ENCODE peak calls at places on chromosomes 2 and 18, in nine cellular contexts. One of them, this sample, is unnamed.

GRCh38 chr18:9771261-9771976 is 63.3 kb downstream of the RAB31 start:
- DNase-seq in posterior vena cava: peak; percentile 95
- DNase-seq in kidney glomerular epithelial cell: peak; percentile 60
- DNase-seq in B cell: peak; percentile 64
- DNase-seq in CD8-positive, alpha-beta memory T cell: no peak
- DNase-seq in AG10803: peak; percentile 66
- DNase-seq in LoVo: peak; percentile 83
- DNase-seq in GM03348: peak; percentile 82
- DNase-seq in stimulated activated naive CD4-positive, alpha-beta T cell: peak; percentile 3
- DNase-seq in this sample: peak; percentile 93

GRCh38 chr2:194203898-194204297 is 1453.1 kb upstream of the SLC39A10 start:
- DNase-seq in LoVo: no peak
- DNase-seq in CD8-positive, alpha-beta memory T cell: no peak
- DNase-seq in AG10803: no peak
- DNase-seq in stimulated activated naive CD4-positive, alpha-beta T cell: no peak
- DNase-seq in posterior vena cava: no peak
- DNase-seq in GM03348: no peak
- DNase-seq in B cell: no peak
- DNase-seq in kidney glomerular epithelial cell: no peak
- DNase-seq in this sample: no peak

GRCh38 chr2:158970522-158970855 is 2.0 kb downstream of the TANC1 start:
- DNase-seq in AG10803: no peak
- DNase-seq in GM03348: peak; percentile 11
- DNase-seq in LoVo: peak; percentile 6
- DNase-seq in posterior vena cava: no peak
- DNase-seq in CD8-positive, alpha-beta memory T cell: no peak
- DNase-seq in stimulated activated naive CD4-positive, alpha-beta T cell: no peak
- DNase-seq in kidney glomerular epithelial cell: no peak
- DNase-seq in B cell: no peak
- DNase-seq in this sample: no peak

GRCh38 chr2:17000083-17000482 is 334.4 kb upstream of the CYRIA start:
- DNase-seq in CD8-positive, alpha-beta memory T cell: no peak
- DNase-seq in LoVo: no peak
- DNase-seq in posterior vena cava: no peak
- DNase-seq in stimulated activated naive CD4-positive, alpha-beta T cell: no peak
- DNase-seq in GM03348: no peak
- DNase-seq in kidney glomerular epithelial cell: no peak
- DNase-seq in B cell: no peak
- DNase-seq in AG10803: no peak
- DNase-seq in this sample: no peak

GRCh38 chr2:38711558-38711957 is 39.6 kb downstream of the SRSF7 start:
- DNase-seq in stimulated activated naive CD4-positive, alpha-beta T cell: no peak
- DNase-seq in B cell: no peak
- DNase-seq in GM03348: no peak
- DNase-seq in LoVo: no peak
- DNase-seq in CD8-positive, alpha-beta memory T cell: no peak
- DNase-seq in posterior vena cava: no peak
- DNase-seq in kidney glomerular epithelial cell: no peak
- DNase-seq in AG10803: no peak
- DNase-seq in this sample: no peak

GRCh38 chr2:96146151-96146880 is 1.1 kb upstream of the DUSP2 start:
- DNase-seq in kidney glomerular epithelial cell: no peak
- DNase-seq in CD8-positive, alpha-beta memory T cell: peak; percentile 99
- DNase-seq in AG10803: no peak
- DNase-seq in posterior vena cava: peak; percentile 92
- DNase-seq in B cell: peak; percentile 91
- DNase-seq in stimulated activated naive CD4-positive, alpha-beta T cell: peak; percentile 94
- DNase-seq in LoVo: no peak
- DNase-seq in GM03348: no peak
- DNase-seq in this sample: peak; percentile 78

GRCh38 chr18:8858888-8859511 is 153.6 kb downstream of the MTCL1 start:
- DNase-seq in B cell: no peak
- DNase-seq in CD8-positive, alpha-beta memory T cell: no peak
- DNase-seq in posterior vena cava: no peak
- DNase-seq in LoVo: peak; percentile 14
- DNase-seq in kidney glomerular epithelial cell: peak; percentile 62
- DNase-seq in stimulated activated naive CD4-positive, alpha-beta T cell: no peak
- DNase-seq in AG10803: peak; percentile 97
- DNase-seq in GM03348: peak; percentile 90
- DNase-seq in this sample: no peak

GRCh38 chr2:183292028-183292427 is 167.8 kb downstream of the NUP35 start:
- DNase-seq in AG10803: no peak
- DNase-seq in B cell: no peak
- DNase-seq in LoVo: no peak
- DNase-seq in CD8-positive, alpha-beta memory T cell: no peak
- DNase-seq in posterior vena cava: no peak
- DNase-seq in GM03348: no peak
- DNase-seq in kidney glomerular epithelial cell: no peak
- DNase-seq in stimulated activated naive CD4-positive, alpha-beta T cell: no peak
- DNase-seq in this sample: no peak

GRCh38 chr2:27086722-27087446 is at the start of gene KHK:
- DNase-seq in posterior vena cava: no peak
- DNase-seq in B cell: peak; percentile 57
- DNase-seq in LoVo: peak; percentile 45
- DNase-seq in GM03348: peak; percentile 27
- DNase-seq in stimulated activated naive CD4-positive, alpha-beta T cell: no peak
- DNase-seq in kidney glomerular epithelial cell: no peak
- DNase-seq in AG10803: no peak
- DNase-seq in CD8-positive, alpha-beta memory T cell: no peak
- DNase-seq in this sample: peak; percentile 69

GRCh38 chr2:61970807-61971556 is 65.5 kb downstream of the COMMD1 start:
- DNase-seq in stimulated activated naive CD4-positive, alpha-beta T cell: no peak
- DNase-seq in LoVo: no peak
- DNase-seq in AG10803: no peak
- DNase-seq in CD8-positive, alpha-beta memory T cell: no peak
- DNase-seq in B cell: no peak
- DNase-seq in posterior vena cava: no peak
- DNase-seq in GM03348: no peak
- DNase-seq in kidney glomerular epithelial cell: peak; percentile 77
- DNase-seq in this sample: no peak

GRCh38 chr18:22975508-22975907 is 42.4 kb downstream of the RBBP8 start:
- DNase-seq in GM03348: no peak
- DNase-seq in CD8-positive, alpha-beta memory T cell: no peak
- DNase-seq in AG10803: no peak
- DNase-seq in posterior vena cava: no peak
- DNase-seq in B cell: no peak
- DNase-seq in LoVo: no peak
- DNase-seq in stimulated activated naive CD4-positive, alpha-beta T cell: no peak
- DNase-seq in kidney glomerular epithelial cell: no peak
- DNase-seq in this sample: no peak

GRCh38 chr2:232322560-232323327 is 55.8 kb upstream of the ALPP start:
- DNase-seq in B cell: no peak
- DNase-seq in posterior vena cava: no peak
- DNase-seq in stimulated activated naive CD4-positive, alpha-beta T cell: peak; percentile 30
- DNase-seq in GM03348: no peak
- DNase-seq in AG10803: no peak
- DNase-seq in kidney glomerular epithelial cell: no peak
- DNase-seq in LoVo: no peak
- DNase-seq in CD8-positive, alpha-beta memory T cell: peak; percentile 40
- DNase-seq in this sample: no peak

GRCh38 chr18:8329186-8329771 is 280.0 kb upstream of the RAB12 start:
- DNase-seq in posterior vena cava: no peak
- DNase-seq in AG10803: peak; percentile 17
- DNase-seq in CD8-positive, alpha-beta memory T cell: no peak
- DNase-seq in LoVo: peak; percentile 7
- DNase-seq in B cell: no peak
- DNase-seq in kidney glomerular epithelial cell: no peak
- DNase-seq in stimulated activated naive CD4-positive, alpha-beta T cell: no peak
- DNase-seq in GM03348: no peak
- DNase-seq in this sample: no peak

GRCh38 chr18:3345885-3346284 is 84.0 kb downstream of the MYL12B start:
- DNase-seq in posterior vena cava: no peak
- DNase-seq in stimulated activated naive CD4-positive, alpha-beta T cell: no peak
- DNase-seq in kidney glomerular epithelial cell: no peak
- DNase-seq in LoVo: no peak
- DNase-seq in B cell: no peak
- DNase-seq in CD8-positive, alpha-beta memory T cell: no peak
- DNase-seq in AG10803: no peak
- DNase-seq in GM03348: peak; percentile 20
- DNase-seq in this sample: no peak

GRCh38 chr2:188811522-188811921 is 162.7 kb upstream of the COL3A1 start:
- DNase-seq in GM03348: peak; percentile 45
- DNase-seq in B cell: no peak
- DNase-seq in kidney glomerular epithelial cell: no peak
- DNase-seq in CD8-positive, alpha-beta memory T cell: no peak
- DNase-seq in posterior vena cava: no peak
- DNase-seq in stimulated activated naive CD4-positive, alpha-beta T cell: no peak
- DNase-seq in AG10803: peak; percentile 76
- DNase-seq in LoVo: no peak
- DNase-seq in this sample: peak; percentile 2

GRCh38 chr2:74567862-74568261 is 13.3 kb downstream of the DOK1 start:
- DNase-seq in LoVo: no peak
- DNase-seq in GM03348: peak; percentile 67
- DNase-seq in stimulated activated naive CD4-positive, alpha-beta T cell: no peak
- DNase-seq in kidney glomerular epithelial cell: peak; percentile 47
- DNase-seq in AG10803: peak; percentile 97
- DNase-seq in posterior vena cava: no peak
- DNase-seq in CD8-positive, alpha-beta memory T cell: no peak
- DNase-seq in B cell: no peak
- DNase-seq in this sample: no peak

GRCh38 chr18:36127866-36128845 is 984 bp downstream of the SLC39A6 start:
- DNase-seq in AG10803: peak; percentile 23
- DNase-seq in posterior vena cava: no peak
- DNase-seq in kidney glomerular epithelial cell: no peak
- DNase-seq in B cell: no peak
- DNase-seq in GM03348: peak; percentile 58
- DNase-seq in stimulated activated naive CD4-positive, alpha-beta T cell: no peak
- DNase-seq in CD8-positive, alpha-beta memory T cell: no peak
- DNase-seq in LoVo: peak; percentile 4
- DNase-seq in this sample: peak; percentile 35

GRCh38 chr18:69580107-69580506 is 179.4 kb downstream of the DOK6 start:
- DNase-seq in LoVo: no peak
- DNase-seq in AG10803: peak; percentile 49
- DNase-seq in B cell: no peak
- DNase-seq in stimulated activated naive CD4-positive, alpha-beta T cell: peak; percentile 8
- DNase-seq in kidney glomerular epithelial cell: no peak
- DNase-seq in posterior vena cava: no peak
- DNase-seq in CD8-positive, alpha-beta memory T cell: no peak
- DNase-seq in GM03348: peak; percentile 33
- DNase-seq in this sample: no peak

GRCh38 chr2:233413529-233414272 is 59.4 kb downstream of the DGKD start:
- DNase-seq in B cell: no peak
- DNase-seq in CD8-positive, alpha-beta memory T cell: peak; percentile 67
- DNase-seq in LoVo: peak; percentile 82
- DNase-seq in stimulated activated naive CD4-positive, alpha-beta T cell: peak; percentile 8
- DNase-seq in posterior vena cava: no peak
- DNase-seq in AG10803: peak; percentile 67
- DNase-seq in GM03348: peak; percentile 72
- DNase-seq in kidney glomerular epithelial cell: peak; percentile 95
- DNase-seq in this sample: peak; percentile 72

GRCh38 chr2:231715988-231716616 is 7.8 kb downstream of the PTMA start:
- DNase-seq in CD8-positive, alpha-beta memory T cell: no peak
- DNase-seq in LoVo: no peak
- DNase-seq in AG10803: peak; percentile 23
- DNase-seq in kidney glomerular epithelial cell: no peak
- DNase-seq in B cell: no peak
- DNase-seq in stimulated activated naive CD4-positive, alpha-beta T cell: no peak
- DNase-seq in GM03348: peak; percentile 33
- DNase-seq in posterior vena cava: no peak
- DNase-seq in this sample: no peak

GRCh38 chr2:58609306-58609705 is 368.2 kb upstream of the FANCL start:
- DNase-seq in AG10803: no peak
- DNase-seq in kidney glomerular epithelial cell: no peak
- DNase-seq in GM03348: no peak
- DNase-seq in posterior vena cava: no peak
- DNase-seq in B cell: no peak
- DNase-seq in CD8-positive, alpha-beta memory T cell: no peak
- DNase-seq in LoVo: no peak
- DNase-seq in stimulated activated naive CD4-positive, alpha-beta T cell: no peak
- DNase-seq in this sample: no peak

GRCh38 chr18:28062446-28062845 is 114.5 kb downstream of the CDH2 start:
- DNase-seq in B cell: no peak
- DNase-seq in AG10803: peak; percentile 84
- DNase-seq in GM03348: peak; percentile 47
- DNase-seq in stimulated activated naive CD4-positive, alpha-beta T cell: no peak
- DNase-seq in posterior vena cava: no peak
- DNase-seq in LoVo: no peak
- DNase-seq in kidney glomerular epithelial cell: no peak
- DNase-seq in CD8-positive, alpha-beta memory T cell: no peak
- DNase-seq in this sample: no peak

GRCh38 chr18:48802543-48803428 is 148.0 kb downstream of the SMAD7 start:
- DNase-seq in AG10803: no peak
- DNase-seq in kidney glomerular epithelial cell: no peak
- DNase-seq in B cell: no peak
- DNase-seq in posterior vena cava: peak; percentile 75
- DNase-seq in CD8-positive, alpha-beta memory T cell: no peak
- DNase-seq in LoVo: no peak
- DNase-seq in stimulated activated naive CD4-positive, alpha-beta T cell: peak; percentile 7
- DNase-seq in GM03348: no peak
- DNase-seq in this sample: peak; percentile 74

GRCh38 chr2:214341636-214342035 is 69.2 kb upstream of the VWC2L start:
- DNase-seq in kidney glomerular epithelial cell: no peak
- DNase-seq in B cell: no peak
- DNase-seq in AG10803: no peak
- DNase-seq in CD8-positive, alpha-beta memory T cell: no peak
- DNase-seq in GM03348: peak; percentile 5
- DNase-seq in posterior vena cava: no peak
- DNase-seq in stimulated activated naive CD4-positive, alpha-beta T cell: no peak
- DNase-seq in LoVo: no peak
- DNase-seq in this sample: no peak

GRCh38 chr2:171432969-171433762 is 624 bp downstream of the METTL8 start:
- DNase-seq in AG10803: peak; percentile 24
- DNase-seq in GM03348: peak; percentile 26
- DNase-seq in kidney glomerular epithelial cell: peak; percentile 53
- DNase-seq in LoVo: peak; percentile 78
- DNase-seq in stimulated activated naive CD4-positive, alpha-beta T cell: peak; percentile 28
- DNase-seq in B cell: peak; percentile 29
- DNase-seq in posterior vena cava: no peak
- DNase-seq in CD8-positive, alpha-beta memory T cell: peak; percentile 29
- DNase-seq in this sample: no peak

GRCh38 chr18:6406075-6406909 is 8.4 kb downstream of the L3MBTL4 start:
- DNase-seq in AG10803: peak; percentile 54
- DNase-seq in B cell: no peak
- DNase-seq in stimulated activated naive CD4-positive, alpha-beta T cell: no peak
- DNase-seq in GM03348: peak; percentile 45
- DNase-seq in kidney glomerular epithelial cell: peak; percentile 10
- DNase-seq in posterior vena cava: no peak
- DNase-seq in LoVo: no peak
- DNase-seq in CD8-positive, alpha-beta memory T cell: no peak
- DNase-seq in this sample: no peak

GRCh38 chr2:119647440-119648169 is 31.4 kb upstream of the TMEM177 start:
- DNase-seq in LoVo: no peak
- DNase-seq in GM03348: no peak
- DNase-seq in posterior vena cava: no peak
- DNase-seq in CD8-positive, alpha-beta memory T cell: no peak
- DNase-seq in B cell: no peak
- DNase-seq in stimulated activated naive CD4-positive, alpha-beta T cell: no peak
- DNase-seq in kidney glomerular epithelial cell: no peak
- DNase-seq in AG10803: no peak
- DNase-seq in this sample: no peak

GRCh38 chr2:201795608-201796477 is 10.5 kb upstream of the CDK15 start:
- DNase-seq in posterior vena cava: no peak
- DNase-seq in GM03348: peak; percentile 80
- DNase-seq in B cell: no peak
- DNase-seq in CD8-positive, alpha-beta memory T cell: no peak
- DNase-seq in LoVo: peak; percentile 44
- DNase-seq in kidney glomerular epithelial cell: peak; percentile 73
- DNase-seq in stimulated activated naive CD4-positive, alpha-beta T cell: no peak
- DNase-seq in AG10803: peak; percentile 68
- DNase-seq in this sample: no peak

GRCh38 chr2:187210726-187211125 is 237.3 kb downstream of the CALCRL start:
- DNase-seq in stimulated activated naive CD4-positive, alpha-beta T cell: no peak
- DNase-seq in LoVo: no peak
- DNase-seq in B cell: no peak
- DNase-seq in posterior vena cava: no peak
- DNase-seq in GM03348: no peak
- DNase-seq in AG10803: no peak
- DNase-seq in kidney glomerular epithelial cell: no peak
- DNase-seq in CD8-positive, alpha-beta memory T cell: no peak
- DNase-seq in this sample: no peak

GRCh38 chr2:173979721-173980351 is 14.7 kb upstream of the SP3 start:
- DNase-seq in kidney glomerular epithelial cell: no peak
- DNase-seq in CD8-positive, alpha-beta memory T cell: no peak
- DNase-seq in B cell: no peak
- DNase-seq in AG10803: peak; percentile 70
- DNase-seq in stimulated activated naive CD4-positive, alpha-beta T cell: no peak
- DNase-seq in posterior vena cava: no peak
- DNase-seq in LoVo: no peak
- DNase-seq in GM03348: peak; percentile 30
- DNase-seq in this sample: no peak

GRCh38 chr2:31255911-31256571 is 22.1 kb downstream of the EHD3 start:
- DNase-seq in B cell: peak; percentile 49
- DNase-seq in AG10803: no peak
- DNase-seq in GM03348: no peak
- DNase-seq in posterior vena cava: no peak
- DNase-seq in stimulated activated naive CD4-positive, alpha-beta T cell: no peak
- DNase-seq in CD8-positive, alpha-beta memory T cell: no peak
- DNase-seq in kidney glomerular epithelial cell: peak; percentile 91
- DNase-seq in LoVo: no peak
- DNase-seq in this sample: no peak

This sample was measured in head of caudate nucleus.